ENCODE peak calls at places on chromosomes 7 and 10, in six cellular contexts. C is GM19239; X is adrenal gland; H is activated T-helper 1 cell treated with anti-CD3 and anti-CD28 coated beads, Interleukin-2, amount 50 U/mL, for 16 hours; A is CD8-positive, alpha-beta T cell; Q is RPMI8226. J is an unnamed sample.

GRCh38 chr10:96719850-96720421 is 378 bp downstream of the PIK3AP1 start:
- DNase-seq in C (peak), X (peak), H (peak), A (peak), Q (peak), J (no peak)

GRCh38 chr10:119677904-119678755 is 26.9 kb downstream of the BAG3 start:
- DNase-seq in C (no peak), X (no peak), H (no peak), A (no peak), Q (no peak), J (no peak)

GRCh38 chr10:7121154-7121797 is 289.6 kb downstream of the SFMBT2 start:
- DNase-seq in C (peak), X (peak), H (peak), A (peak), Q (peak), J (no peak)

GRCh38 chr7:139232377-139232717 is 1.3 kb downstream of the UBN2 start:
- DNase-seq in C (no peak), X (no peak), H (no peak), A (no peak), Q (peak), J (no peak)

GRCh38 chr7:87058739-87059524 is 522 bp downstream of the ELAPOR2 start:
- DNase-seq in C (peak), X (no peak), H (no peak), A (no peak), Q (peak), J (no peak)

GRCh38 chr7:539731-540411 is 20.2 kb upstream of the PDGFA start:
- DNase-seq in C (no peak), X (no peak), H (no peak), A (no peak), Q (no peak), J (no peak)

GRCh38 chr10:85635650-85636049 is 730.9 kb downstream of the GRID1 start:
- DNase-seq in C (no peak), X (no peak), H (no peak), A (no peak), Q (no peak), J (no peak)

GRCh38 chr10:106571216-106571954 is 593.1 kb downstream of the SORCS1 start:
- DNase-seq in C (no peak), X (no peak), H (no peak), A (no peak), Q (peak), J (no peak)

GRCh38 chr10:62765726-62766125 is 38.8 kb upstream of the ADO start:
- DNase-seq in C (no peak), X (no peak), H (no peak), A (no peak), Q (no peak), J (no peak)

GRCh38 chr10:72690071-72690755 is 1.7 kb upstream of the MCU start:
- DNase-seq in C (no peak), X (no peak), H (no peak), A (no peak), Q (no peak), J (no peak)

GRCh38 chr10:22795546-22795945 is 81.2 kb upstream of the PIP4K2A start:
- DNase-seq in C (no peak), X (no peak), H (no peak), A (no peak), Q (no peak), J (no peak)

GRCh38 chr10:106454233-106454632 is 710.3 kb downstream of the SORCS1 start:
- DNase-seq in C (no peak), X (no peak), H (no peak), A (no peak), Q (no peak), J (no peak)

GRCh38 chr10:47402681-47403301 is 18.7 kb upstream of the ZNF488 start:
- DNase-seq in C (no peak), X (peak), H (no peak), A (no peak), Q (no peak), J (peak)

GRCh38 chr7:131897016-131897789 is 340.8 kb upstream of the PODXL start:
- DNase-seq in C (no peak), X (no peak), H (no peak), A (no peak), Q (no peak), J (no peak)